ENCODE peak calls at places on chromosomes 5 and 9, in eight cellular contexts. W is activated T-cell treated with anti-CD3 and anti-CD28 coated beads, Interleukin-2, amount 50 U/mL, for 24 hours; Z is GM20000; N is colonic mucosa; M is germinal center; E is activated CD8-positive, alpha-beta memory T cell treated with anti-CD3 and anti-CD28 coated beads for 1 hour; D is globus pallidus; C is iris pigment epithelial cell. X is an unnamed sample.

GRCh38 chr9:32487981-32488380 is 38.0 kb downstream of the RIGI start:
- DNase-seq in C (peak; percentile 82), W (no peak), D (no peak), Z (no peak), N (no peak), M (no peak), E (no peak), X (no peak)

GRCh38 chr5:52521236-52521635 is 266.5 kb upstream of the ITGA1 start:
- DNase-seq in D (no peak), M (no peak), Z (no peak), C (no peak), N (no peak), E (no peak), W (no peak), X (no peak)

GRCh38 chr9:120324996-120325642 is 254.8 kb downstream of the CDK5RAP2 start:
- DNase-seq in E (no peak), D (no peak), W (no peak), C (no peak), M (no peak), N (no peak), Z (no peak), X (no peak)

GRCh38 chr9:137348781-137349470 is 46.9 kb upstream of the NRARP start:
- DNase-seq in E (no peak), N (peak; percentile 15), M (no peak), Z (no peak), C (no peak), D (no peak), W (no peak), X (no peak)

GRCh38 chr5:175892401-175892800 is 21.0 kb downstream of the CPLX2 start:
- DNase-seq in E (no peak), C (no peak), Z (no peak), W (no peak), N (no peak), D (no peak), M (no peak), X (no peak)

GRCh38 chr5:126120939-126121338 is 302.3 kb upstream of the GRAMD2B start:
- DNase-seq in M (no peak), Z (no peak), W (no peak), D (no peak), C (no peak), N (no peak), E (no peak), X (no peak)

GRCh38 chr5:126970517-126971017 is 59.8 kb downstream of the MARCHF3 start:
- DNase-seq in W (no peak), M (no peak), C (peak; percentile 58), Z (no peak), E (no peak), N (no peak), D (no peak), X (no peak)

GRCh38 chr9:110048976-110049698 is 158.8 kb downstream of the C9orf152 start:
- DNase-seq in D (no peak), E (peak; percentile 2), N (peak; percentile 30), M (peak; percentile 31), W (peak; percentile 52), Z (peak; percentile 31), C (peak; percentile 52), X (no peak)

GRCh38 chr9:6944093-6944551 is 186.3 kb downstream of the KDM4C start:
- DNase-seq in D (no peak), N (no peak), W (no peak), M (no peak), E (no peak), C (peak; percentile 78), Z (no peak), X (no peak)

GRCh38 chr5:169094586-169095409 is 206.1 kb downstream of the SLIT3 start:
- DNase-seq in M (no peak), W (no peak), D (no peak), N (no peak), Z (no peak), E (no peak), C (no peak), X (no peak)

GRCh38 chr9:115461284-115461683 is 343.3 kb upstream of the TNC start:
- DNase-seq in W (no peak), N (no peak), Z (no peak), M (no peak), E (no peak), C (no peak), D (no peak), X (no peak)

GRCh38 chr9:133950206-133950915 is 41.8 kb downstream of the VAV2 start:
- DNase-seq in C (peak; percentile 74), E (no peak), M (no peak), N (no peak), D (no peak), W (no peak), Z (no peak), X (no peak)

GRCh38 chr9:35859995-35860348 is 10.2 kb downstream of the OR13J1 start:
- DNase-seq in E (no peak), W (no peak), M (no peak), Z (no peak), C (no peak), N (no peak), D (no peak), X (no peak)

GRCh38 chr5:173627860-173628392 is 11.5 kb upstream of the BOD1 start:
- DNase-seq in C (no peak), E (no peak), W (no peak), M (no peak), Z (no peak), N (no peak), D (peak; percentile 87), X (no peak)

GRCh38 chr9:108800632-108801099 is 55.1 kb downstream of the ACTL7B start:
- DNase-seq in D (no peak), C (no peak), Z (no peak), E (no peak), N (no peak), W (no peak), M (no peak), X (no peak)

X was measured in body of pancreas.